ENCODE peak calls at places on chromosome 3, in ten cellular contexts. Z is IMR-90; S is CD8-positive, alpha-beta T cell; J is AG09309; V is cardiac muscle cell; Q is spleen; M is osteocyte; I is lower leg skin; O is neural crest cell; G is endothelial cell of umbilical vein. D is an unnamed sample.

GRCh38 chr3:142946861-142947260 is 16.6 kb downstream of the PAQR9 start:
- DNase-seq in J (no peak), Z (no peak), V (no peak), S (no peak), O (no peak), Q (no peak), I (no peak), M (no peak), G (no peak), D (no peak)

GRCh38 chr3:7734456-7734855 is 767.2 kb upstream of the LMCD1 start:
- DNase-seq in J (no peak), Z (no peak), S (no peak), M (no peak), Q (no peak), V (no peak), G (peak), O (no peak), I (no peak), D (no peak)

GRCh38 chr3:174441588-174442316 is 417.4 kb upstream of the NAALADL2 start:
- DNase-seq in O (no peak), S (no peak), I (no peak), Z (no peak), G (peak), M (no peak), V (no peak), J (peak), Q (no peak), D (no peak)

GRCh38 chr3:52530918-52531635 is 2.6 kb downstream of the NT5DC2 start:
- DNase-seq in O (no peak), V (no peak), Z (no peak), I (peak), S (no peak), M (peak), J (no peak), G (no peak), Q (peak), D (no peak)

GRCh38 chr3:197454014-197454413 is 101.8 kb downstream of the BDH1 start:
- DNase-seq in V (no peak), G (no peak), J (no peak), Z (no peak), I (no peak), Q (no peak), S (no peak), M (no peak), O (no peak), D (no peak)

GRCh38 chr3:35946121-35946856 is 307.0 kb downstream of the ARPP21 start:
- DNase-seq in S (no peak), O (no peak), I (no peak), J (no peak), Z (peak), M (no peak), Q (no peak), V (peak), G (peak), D (no peak)

GRCh38 chr3:129003578-129004112 is 2.5 kb downstream of the EFCC1 start:
- DNase-seq in J (no peak), I (no peak), Q (peak), Z (no peak), O (no peak), M (no peak), G (no peak), S (peak), V (peak), D (peak)

GRCh38 chr3:1092771-1093170 is at the start of gene CNTN6:
- DNase-seq in Z (no peak), Q (no peak), I (no peak), O (no peak), G (no peak), V (peak), J (no peak), M (no peak), S (no peak), D (no peak)

GRCh38 chr3:66302288-66302687 is 81.5 kb downstream of the SLC25A26 start:
- DNase-seq in I (no peak), G (no peak), V (no peak), Z (no peak), O (no peak), M (no peak), S (no peak), J (no peak), Q (no peak), D (no peak)

GRCh38 chr3:159583662-159584061 is 405.0 kb upstream of the IL12A start:
- DNase-seq in Z (no peak), Q (no peak), M (no peak), J (no peak), G (no peak), S (no peak), V (no peak), I (no peak), O (no peak), D (no peak)

GRCh38 chr3:47907784-47908183 is 104.8 kb downstream of the DHX30 start:
- DNase-seq in M (no peak), I (no peak), Z (no peak), V (no peak), J (no peak), Q (no peak), O (no peak), G (no peak), S (no peak), D (no peak)

GRCh38 chr3:162586591-162586990 is 1090.0 kb downstream of the OTOL1 start:
- DNase-seq in Z (peak), G (no peak), V (no peak), Q (no peak), O (no peak), J (no peak), I (no peak), S (no peak), M (no peak), D (no peak)

GRCh38 chr3:39491733-39492350 is 24.4 kb downstream of the MOBP start:
- DNase-seq in G (no peak), Z (no peak), M (no peak), I (no peak), S (no peak), O (no peak), J (no peak), V (no peak), Q (no peak), D (no peak)

GRCh38 chr3:170809975-170810357 is 60.0 kb downstream of the RPL22L1 start:
- DNase-seq in M (no peak), O (no peak), Z (peak), V (no peak), I (no peak), G (peak), J (peak), Q (no peak), S (no peak), D (no peak)

GRCh38 chr3:126156468-126156867 is 23.9 kb downstream of the ALDH1L1 start:
- DNase-seq in Z (no peak), M (peak), I (peak), O (no peak), Q (peak), J (no peak), G (no peak), V (no peak), S (no peak), D (peak)

GRCh38 chr3:64501298-64501906 is 186.4 kb downstream of the ADAMTS9 start:
- DNase-seq in M (no peak), O (no peak), J (no peak), Q (no peak), G (no peak), Z (peak), V (no peak), I (no peak), S (no peak), D (no peak)

GRCh38 chr3:72229952-72230351 is 445.0 kb upstream of the PROK2 start:
- DNase-seq in S (no peak), J (no peak), O (no peak), V (no peak), Q (no peak), Z (no peak), M (no peak), I (no peak), G (no peak), D (no peak)

GRCh38 chr3:45002680-45003079 is 23.4 kb upstream of the CLEC3B start:
- DNase-seq in O (no peak), I (no peak), V (no peak), S (no peak), Q (no peak), J (no peak), Z (no peak), M (no peak), G (no peak), D (no peak)

GRCh38 chr3:170520996-170521395 is 64.9 kb downstream of the SLC7A14 start:
- DNase-seq in O (no peak), J (no peak), Q (no peak), M (no peak), Z (peak), I (no peak), S (no peak), G (peak), V (no peak), D (no peak)

GRCh38 chr3:113166719-113167492 is 44.5 kb upstream of the BOC start:
- DNase-seq in G (no peak), Z (peak), M (no peak), I (peak), O (no peak), Q (no peak), S (no peak), V (peak), J (peak), D (no peak)

GRCh38 chr3:185960518-185961288 is 22.9 kb upstream of the TRA2B start:
- DNase-seq in J (no peak), S (no peak), I (peak), Q (no peak), M (no peak), Z (no peak), G (no peak), V (no peak), O (no peak), D (no peak)

GRCh38 chr3:183265157-183265642 is 12.1 kb downstream of the B3GNT5 start:
- DNase-seq in J (no peak), V (no peak), O (peak), I (no peak), Q (no peak), M (no peak), Z (no peak), G (no peak), S (no peak), D (no peak)

GRCh38 chr3:10774825-10775224 is 41.2 kb upstream of the SLC6A11 start:
- DNase-seq in S (no peak), M (peak), J (no peak), O (no peak), Z (no peak), V (no peak), Q (peak), I (no peak), G (no peak), D (no peak)

GRCh38 chr3:195247863-195248189 is 23.1 kb downstream of the XXYLT1 start:
- DNase-seq in I (peak), O (no peak), M (peak), Z (no peak), S (no peak), J (no peak), Q (peak), V (no peak), G (no peak), D (no peak)

GRCh38 chr3:10556312-10556711 is 50.9 kb upstream of the ATP2B2 start:
- DNase-seq in I (peak), M (peak), J (no peak), O (no peak), Z (no peak), S (no peak), V (no peak), Q (no peak), G (no peak), D (no peak)

GRCh38 chr3:194255252-194256039 is 95.7 kb downstream of the CPN2 start:
- DNase-seq in O (no peak), S (peak), V (no peak), M (no peak), I (peak), Z (no peak), J (no peak), G (peak), Q (peak), D (no peak)

GRCh38 chr3:147797095-147797494 is 387.9 kb downstream of the ZIC1 start:
- DNase-seq in O (no peak), M (no peak), I (no peak), V (no peak), Q (no peak), J (no peak), S (no peak), Z (no peak), G (peak), D (no peak)

DNA sequence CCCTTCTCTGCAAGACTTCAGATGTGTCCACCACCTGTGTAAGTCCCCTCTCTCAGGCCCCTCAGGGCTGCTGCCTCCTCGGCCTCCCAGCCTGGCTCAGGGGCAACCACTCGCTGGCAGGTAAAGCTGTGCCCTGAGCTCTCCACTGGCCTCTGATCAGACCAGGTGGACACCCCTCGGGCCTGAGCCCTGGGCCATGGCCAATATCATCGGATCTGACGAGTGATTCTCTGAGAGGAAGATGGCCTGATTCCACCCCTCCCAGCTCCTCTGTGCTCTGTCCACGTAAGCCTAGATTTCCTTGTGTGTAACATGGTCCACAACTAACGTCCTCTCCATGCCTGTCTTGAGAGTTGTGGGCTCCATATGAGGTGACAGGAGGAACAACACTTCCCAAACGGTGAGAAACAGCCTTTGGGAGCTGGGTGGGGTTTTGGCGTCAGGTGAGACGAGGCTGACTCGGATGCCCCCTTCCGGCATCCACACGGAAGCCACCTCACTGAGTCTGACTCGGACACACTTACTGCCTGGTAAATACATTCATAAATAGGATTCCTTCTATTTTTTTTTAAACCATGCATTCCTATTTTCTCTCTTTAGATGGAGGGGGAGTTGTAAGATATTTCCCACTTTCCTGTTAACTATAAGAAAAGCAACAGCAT is 86.8 kb downstream of the NUP210 start:
- DNase-seq in G (no peak), Z (no peak), Q (no peak), I (no peak), V (no peak), M (no peak), O (no peak), S (no peak), J (no peak), D (no peak)
- TF ChIP-seq CTCF in G (no peak), Z (no peak), Q (no peak), I (no peak), V (no peak), M (no peak), O (no peak), S (no peak), J (no peak), D (no peak)

GRCh38 chr3:49428697-49429100 is 425 bp downstream of the NICN1 start:
- DNase-seq in Z (no peak), Q (no peak), I (no peak), S (no peak), J (no peak), G (no peak), O (no peak), M (no peak), V (no peak), D (no peak)
- TF ChIP-seq CTCF in Z (no peak), Q (no peak), I (no peak), S (no peak), J (no peak), G (no peak), O (peak), M (peak), V (peak), D (peak)

DNA sequence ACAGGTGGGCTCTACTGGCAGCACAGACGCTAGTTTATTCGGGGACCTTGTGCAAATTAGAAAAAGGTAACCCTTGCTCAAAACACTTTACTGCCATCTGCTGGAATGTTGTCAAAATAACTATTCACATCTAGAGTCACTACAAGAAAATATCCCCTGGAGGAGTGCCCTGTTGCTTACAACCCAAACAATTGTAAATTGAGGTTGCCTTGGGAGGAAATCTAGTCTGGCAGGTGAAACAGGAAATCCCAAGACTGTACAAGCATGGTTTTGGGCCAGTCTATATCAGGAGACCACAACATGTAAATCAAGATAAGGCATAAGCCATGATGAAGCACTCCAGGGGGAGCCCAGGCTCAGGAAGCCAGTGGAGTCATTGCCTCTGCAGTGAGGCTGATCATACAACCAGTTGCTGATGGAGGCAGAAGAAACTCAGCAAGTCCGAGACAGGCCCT is 136.8 kb upstream of the ACP3 start:
- DNase-seq in Q (no peak), G (peak), S (no peak), O (no peak), J (peak), M (no peak), Z (peak), I (no peak), V (peak), D (no peak)
- TF ChIP-seq CTCF in Q (no peak), G (peak), S (peak), O (peak), J (peak), M (peak), Z (peak), I (no peak), V (peak), D (peak)

GRCh38 chr3:75001330-75001729 is 386.9 kb upstream of the CNTN3 start:
- DNase-seq in O (no peak), I (no peak), J (no peak), Q (no peak), Z (peak), M (no peak), G (no peak), S (no peak), V (peak), D (no peak)
- TF ChIP-seq CTCF in O (peak), I (no peak), J (peak), Q (no peak), Z (peak), M (peak), G (no peak), S (no peak), V (peak), D (peak)

GRCh38 chr3:139318826-139319225 is 25.0 kb upstream of the MRPS22 start:
- DNase-seq in Q (no peak), S (no peak), M (no peak), J (no peak), Z (no peak), I (peak), O (no peak), G (no peak), V (no peak), D (no peak)

GRCh38 chr3:139317660-139318430 is 26.0 kb upstream of the MRPS22 start:
- DNase-seq in I (peak), V (no peak), S (no peak), Z (no peak), O (no peak), G (no peak), J (no peak), M (no peak), Q (no peak), D (no peak)

GRCh38 chr3:139318431-139318816 is 25.4 kb upstream of the MRPS22 start:
- DNase-seq in Z (no peak), O (no peak), G (no peak), I (peak), V (no peak), Q (no peak), J (no peak), S (no peak), M (no peak), D (no peak)

GRCh38 chr3:139320551-139321309 is 23.1 kb upstream of the MRPS22 start:
- DNase-seq in J (no peak), Q (no peak), G (no peak), Z (no peak), I (peak), O (no peak), S (no peak), V (no peak), M (no peak), D (no peak)

GRCh38 chr3:139319428-139320402 is 24.1 kb upstream of the MRPS22 start:
- DNase-seq in Q (no peak), S (no peak), M (no peak), I (peak), J (no peak), G (peak), Z (no peak), O (peak), V (peak), D (no peak)
- TF ChIP-seq CTCF in Q (no peak), S (no peak), M (peak), I (no peak), J (peak), G (peak), Z (peak), O (peak), V (peak), D (peak)

DNA sequence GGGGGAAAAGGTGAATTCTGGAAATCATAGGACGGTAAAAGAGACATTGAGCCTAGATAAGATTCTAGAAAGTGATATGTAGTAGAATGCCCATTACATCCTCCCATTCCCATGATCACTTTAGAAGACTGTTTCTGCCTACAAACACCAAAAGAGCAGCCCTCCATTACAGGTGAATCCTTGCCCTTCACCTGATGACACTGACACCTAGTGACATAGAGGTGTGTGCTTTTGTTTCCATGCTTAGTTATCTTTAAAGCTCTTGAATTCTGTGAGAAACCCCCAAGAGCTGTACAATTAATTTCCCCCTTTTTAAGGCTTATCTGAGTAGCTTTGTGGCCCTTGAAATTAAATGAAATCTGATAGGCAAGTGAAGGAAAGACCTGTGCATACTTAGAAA is 8.3 kb upstream of the BBX start:
- DNase-seq in V (no peak), Z (no peak), O (no peak), S (no peak), G (no peak), M (no peak), I (no peak), Q (no peak), J (no peak), D (no peak)
- TF ChIP-seq CTCF in V (no peak), Z (no peak), O (no peak), S (no peak), G (no peak), M (no peak), I (no peak), Q (no peak), J (no peak), D (no peak)

GRCh38 chr3:99013077-99013476 is 111.6 kb upstream of the DCBLD2 start:
- DNase-seq in I (no peak), M (no peak), G (no peak), Z (no peak), Q (no peak), O (no peak), V (no peak), S (no peak), J (no peak), D (no peak)
- TF ChIP-seq CTCF in I (no peak), M (peak), G (no peak), Z (no peak), Q (no peak), O (peak), V (no peak), S (no peak), J (no peak), D (peak)

DNA sequence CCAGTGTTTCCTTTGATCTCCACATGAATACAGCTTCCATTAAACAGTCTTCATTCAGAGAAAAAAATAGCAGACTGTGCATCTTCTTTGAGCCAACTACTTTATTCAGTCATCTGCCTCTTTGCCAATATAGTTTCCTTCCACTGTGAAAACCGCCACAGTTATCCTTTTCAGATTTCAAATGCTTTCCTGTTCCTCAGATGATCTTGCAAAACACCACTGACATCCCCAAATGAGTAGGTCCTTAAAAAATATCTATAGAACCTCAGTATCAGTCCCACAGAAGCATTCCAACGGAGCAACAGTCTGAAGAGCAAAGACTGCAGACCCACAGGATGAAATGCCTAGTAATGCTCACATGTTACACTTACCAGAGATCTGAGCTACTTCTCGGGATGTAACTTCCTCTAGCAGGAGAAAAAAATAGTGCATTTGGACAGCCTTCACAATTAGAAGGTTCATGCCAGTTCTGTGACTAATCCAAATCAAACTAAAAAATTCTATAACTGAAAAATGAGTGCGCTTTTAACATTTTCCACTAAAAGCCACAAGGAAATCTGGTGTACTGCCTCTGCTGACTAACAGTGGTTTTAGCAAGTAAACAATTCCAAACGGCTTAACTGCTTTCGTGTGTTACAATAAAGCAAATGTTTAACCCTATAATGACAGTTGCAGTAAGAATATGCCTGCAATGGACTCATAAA is at the start of gene ANKRD28:
- DNase-seq in G (peak), Q (no peak), I (no peak), J (peak), S (no peak), O (peak), Z (peak), V (peak), M (no peak), D (no peak)
- TF ChIP-seq CTCF in G (peak), Q (no peak), I (no peak), J (peak), S (no peak), O (peak), Z (peak), V (peak), M (peak), D (peak)

D was measured in chondrocyte.